ENCODE peak calls at places on chromosomes 5 and 9, in four cellular contexts. Q, N, L and J are unnamed samples.

GRCh38 chr5:1836176-1836890 is 35.1 kb downstream of the NDUFS6 start:
- DNase-seq in N (no peak), Q (no peak), L (no peak), J (no peak)

GRCh38 chr5:127290019-127290945 is at the start of gene MEGF10:
- DNase-seq in Q (no peak), N (peak), L (no peak), J (no peak)

GRCh38 chr9:21567926-21568325 is 85.8 kb upstream of the IFNE start:
- DNase-seq in L (no peak), Q (no peak), N (no peak), J (no peak)

GRCh38 chr9:75918154-75918553 is 27.7 kb downstream of the PCSK5 start:
- DNase-seq in Q (no peak), N (no peak), L (no peak), J (no peak)

GRCh38 chr9:93130861-93131481 is 3.1 kb downstream of the NINJ1 start:
- DNase-seq in L (peak), N (no peak), Q (no peak), J (no peak)

GRCh38 chr9:35001803-35002502 is 12.4 kb downstream of the DNAJB5 start:
- DNase-seq in Q (no peak), L (no peak), N (no peak), J (no peak)

GRCh38 chr5:172841258-172841657 is 7.2 kb downstream of the ERGIC1 start:
- DNase-seq in N (no peak), Q (no peak), L (no peak), J (no peak)

GRCh38 chr9:86434039-86434726 is 80.0 kb upstream of the TUT7 start:
- DNase-seq in L (peak), N (peak), Q (no peak), J (peak)

GRCh38 chr5:132477784-132478497 is 12.6 kb downstream of the IRF1 start:
- DNase-seq in Q (no peak), L (no peak), N (no peak), J (no peak)

GRCh38 chr5:95730011-95730700 is 980 bp upstream of the RHOBTB3 start:
- DNase-seq in N (no peak), Q (no peak), L (no peak), J (no peak)

GRCh38 chr9:32339424-32339823 is 45.0 kb upstream of the ACO1 start:
- DNase-seq in N (no peak), Q (no peak), L (no peak), J (no peak)

GRCh38 chr5:96968074-96968473 is 32.2 kb downstream of the LNPEP start:
- DNase-seq in Q (no peak), N (peak), L (no peak), J (no peak)

GRCh38 chr5:78472469-78473106 is 112.2 kb downstream of the SCAMP1 start:
- DNase-seq in N (peak), L (no peak), Q (no peak), J (no peak)

GRCh38 chr9:123927625-123928308 is 2.2 kb downstream of the DENND1A start:
- DNase-seq in L (no peak), N (peak), Q (no peak), J (no peak)

GRCh38 chr9:128714586-128715435 is 9.1 kb downstream of the ZDHHC12 start:
- DNase-seq in L (no peak), N (no peak), Q (no peak), J (no peak)

GRCh38 chr5:72842816-72843215 is 26.4 kb downstream of the TNPO1 start:
- DNase-seq in Q (no peak), N (peak), L (no peak), J (no peak)

GRCh38 chr5:133992429-133993151 is 12.2 kb downstream of the VDAC1 start:
- DNase-seq in N (no peak), Q (no peak), L (peak), J (no peak)

GRCh38 chr9:125549465-125550215 is 157.4 kb downstream of the MAPKAP1 start:
- DNase-seq in Q (no peak), N (no peak), L (peak), J (no peak)

GRCh38 chr9:72633966-72634365 is 112.6 kb downstream of the TMC1 start:
- DNase-seq in L (peak), Q (no peak), N (peak), J (no peak)

GRCh38 chr9:113319054-113319453 is 15.9 kb upstream of the RNF183 start:
- DNase-seq in Q (no peak), L (no peak), N (no peak), J (no peak)

GRCh38 chr9:99905833-99906402 is 536 bp upstream of the STX17 start:
- DNase-seq in N (no peak), L (no peak), Q (no peak), J (no peak)

GRCh38 chr5:83265318-83265717 is 188.0 kb downstream of the XRCC4 start:
- DNase-seq in N (peak), L (no peak), Q (no peak), J (no peak)

GRCh38 chr9:99140685-99141314 is 35.9 kb downstream of the TGFBR1 start:
- DNase-seq in N (peak), L (peak), Q (no peak), J (no peak)

GRCh38 chr5:58759745-58760144 is 176.9 kb downstream of the RAB3C start:
- DNase-seq in Q (no peak), L (no peak), N (no peak), J (no peak)

GRCh38 chr5:58752030-58752429 is 169.2 kb downstream of the RAB3C start:
- DNase-seq in L (no peak), N (no peak), Q (no peak), J (no peak)

GRCh38 chr5:58751222-58751621 is 168.3 kb downstream of the RAB3C start:
- DNase-seq in L (no peak), N (peak), Q (no peak), J (no peak)

GRCh38 chr5:58754250-58754649 is 171.4 kb downstream of the RAB3C start:
- DNase-seq in N (no peak), Q (no peak), L (no peak), J (no peak)

DNA sequence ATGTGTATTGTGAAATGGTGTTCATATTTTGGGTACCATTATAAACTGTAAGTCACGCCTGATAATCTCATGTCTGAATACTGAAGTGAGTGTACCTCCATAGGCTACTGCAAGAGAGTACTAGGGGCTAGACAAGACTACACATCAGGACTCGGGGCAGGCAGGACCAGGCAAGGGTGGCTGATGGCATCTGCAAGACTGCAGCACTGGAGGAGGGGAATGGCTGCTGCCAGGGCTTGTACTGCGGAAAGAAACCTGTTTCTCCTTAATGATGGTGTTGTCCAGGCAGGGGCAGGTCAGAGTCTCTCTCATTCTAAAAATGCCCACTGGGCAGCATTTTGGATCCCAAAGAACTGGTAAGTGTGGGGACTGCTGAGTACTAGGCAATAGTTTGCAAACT is 172.5 kb downstream of the RAB3C start:
- DNase-seq in N (no peak), Q (no peak), L (no peak), J (no peak)
- TF ChIP-seq CTCF in N (no peak), Q (no peak), L (no peak), J (no peak)

GRCh38 chr9:131347376-131348020 is 46.4 kb upstream of the PRRC2B start:
- DNase-seq in Q (no peak), L (no peak), N (no peak), J (no peak)

GRCh38 chr9:131349522-131349880 is 44.4 kb upstream of the PRRC2B start:
- DNase-seq in N (no peak), Q (no peak), L (no peak), J (no peak)

GRCh38 chr9:131346559-131346958 is 47.3 kb upstream of the PRRC2B start:
- DNase-seq in N (no peak), Q (no peak), L (no peak), J (no peak)

GRCh38 chr9:131349881-131350563 is 43.9 kb upstream of the PRRC2B start:
- DNase-seq in L (peak), N (peak), Q (peak), J (peak)

DNA sequence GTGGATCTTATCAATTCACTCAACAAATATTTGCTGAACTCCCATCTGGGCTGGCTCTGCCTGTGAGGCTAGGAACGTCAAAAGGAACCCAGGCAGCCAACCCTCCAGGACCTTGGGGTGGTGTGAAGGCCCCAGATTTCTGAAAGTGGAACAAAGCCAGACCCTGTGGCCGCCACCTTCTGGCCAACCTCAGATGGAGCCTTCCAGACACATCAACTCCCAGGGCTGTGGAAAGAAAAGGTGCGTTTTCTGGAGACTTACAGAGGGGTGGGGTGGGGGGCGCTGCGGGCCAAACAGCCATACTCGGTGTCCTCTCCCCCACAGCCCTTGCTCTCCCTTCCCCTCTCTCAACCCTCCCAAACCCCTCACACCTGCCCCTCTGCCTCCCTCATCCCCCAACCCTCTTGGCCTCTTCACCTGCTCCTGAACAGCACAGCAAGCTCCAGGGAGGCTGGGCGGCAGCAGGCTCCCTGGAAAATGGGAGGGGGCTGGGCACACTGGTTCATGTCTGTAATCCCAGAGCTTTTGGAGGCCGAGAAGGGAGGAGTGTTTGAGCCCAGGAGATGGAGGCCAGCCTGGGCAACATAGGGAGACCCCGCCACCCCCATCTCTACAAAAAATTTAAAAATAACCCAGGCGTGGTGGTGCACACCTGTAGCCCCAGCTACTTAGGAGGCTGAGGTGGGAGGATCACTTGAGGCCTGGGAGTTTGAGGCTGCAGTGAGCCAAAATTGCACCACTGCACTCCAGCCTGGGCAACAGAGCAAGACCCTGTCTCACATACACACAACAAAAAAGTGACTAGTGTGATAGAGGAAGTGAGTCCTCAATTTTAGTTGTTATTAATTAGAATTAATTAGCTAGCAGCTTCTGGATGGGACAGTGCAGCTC is 45.0 kb upstream of the PRRC2B start:
- DNase-seq in Q (no peak), N (no peak), L (no peak), J (no peak)
- TF ChIP-seq CTCF in Q (no peak), N (peak), L (no peak), J (no peak)

GRCh38 chr9:396397-396796 is 181.7 kb downstream of the DOCK8 start:
- DNase-seq in N (no peak), L (no peak), Q (no peak), J (no peak)

GRCh38 chr9:389159-389558 is 174.5 kb downstream of the DOCK8 start:
- DNase-seq in Q (no peak), L (no peak), N (no peak), J (no peak)

GRCh38 chr9:389758-390157 is 175.1 kb downstream of the DOCK8 start:
- DNase-seq in L (no peak), N (no peak), Q (no peak), J (no peak)

GRCh38 chr9:394347-395052 is 179.8 kb downstream of the DOCK8 start:
- DNase-seq in L (no peak), N (no peak), Q (no peak), J (no peak)

GRCh38 chr9:392103-392502 is 177.4 kb downstream of the DOCK8 start:
- DNase-seq in Q (no peak), L (no peak), N (no peak), J (no peak)
- TF ChIP-seq CTCF in Q (no peak), L (no peak), N (no peak), J (no peak)

GRCh38 chr9:131402073-131402472 is 8.2 kb downstream of the PRRC2B start:
- DNase-seq in N (no peak), Q (no peak), L (no peak), J (no peak)
- TF ChIP-seq CTCF in N (no peak), Q (no peak), L (no peak), J (no peak)

DNA sequence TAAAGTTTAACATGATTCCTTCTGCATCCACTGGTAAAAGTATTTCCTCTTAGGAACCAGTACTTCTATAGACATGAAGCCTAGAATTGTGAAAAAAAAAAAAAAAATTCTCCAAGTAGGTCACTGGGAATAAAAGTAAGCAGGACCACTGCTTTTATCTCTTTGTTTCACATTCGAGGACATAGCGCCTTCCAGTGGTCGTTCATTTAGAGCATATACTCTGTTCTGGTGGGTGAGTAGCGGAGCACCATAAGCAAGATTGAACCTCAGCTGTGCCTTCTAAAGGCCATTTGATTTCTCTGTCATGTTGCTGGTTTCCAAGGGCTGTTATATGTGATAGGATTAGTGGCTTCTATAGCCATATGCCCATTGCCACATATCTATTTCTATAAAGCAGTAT is 393.1 kb downstream of the TMEM232 start:
- DNase-seq in Q (no peak), N (peak), L (no peak), J (no peak)
- TF ChIP-seq CTCF in Q (no peak), N (peak), L (no peak), J (no peak)

GRCh38 chr5:157469073-157469472 is 9.1 kb downstream of the NIPAL4 start:
- DNase-seq in N (no peak), Q (no peak), L (no peak), J (no peak)
- TF ChIP-seq CTCF in N (no peak), Q (no peak), L (no peak), J (no peak)

GRCh38 chr5:143559586-143559985 is 156.1 kb upstream of the NR3C1 start:
- DNase-seq in N (no peak), L (no peak), Q (no peak), J (no peak)
- TF ChIP-seq CTCF in N (no peak), L (no peak), Q (no peak), J (no peak)

DNA sequence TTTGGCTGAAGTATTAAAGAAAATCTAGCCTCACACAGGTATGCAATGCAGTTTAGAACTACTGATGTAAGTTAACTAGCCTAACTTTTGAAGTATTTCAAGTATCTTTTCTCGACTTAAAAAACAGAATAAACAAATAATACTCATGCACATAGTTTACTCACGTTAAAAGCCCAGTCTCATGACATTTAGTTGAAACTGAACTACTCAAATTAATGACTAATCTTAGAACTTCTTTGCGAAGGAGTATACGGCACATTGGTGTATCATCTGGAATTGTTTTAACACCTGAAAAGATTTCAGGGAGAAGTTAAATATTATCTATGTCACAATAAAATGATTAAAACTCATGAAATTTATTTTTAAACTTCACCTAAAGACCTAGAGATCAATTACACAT is 98.5 kb downstream of the OSMR start:
- DNase-seq in Q (no peak), N (no peak), L (no peak), J (no peak)
- TF ChIP-seq CTCF in Q (no peak), N (no peak), L (no peak), J (no peak)

GRCh38 chr5:150153957-150154617 is 1.6 kb downstream of the PDGFRB start:
- DNase-seq in L (no peak), Q (no peak), N (peak), J (no peak)
- TF ChIP-seq CTCF in L (no peak), Q (no peak), N (peak), J (no peak)